ENCODE peak calls at places on chromosome 13, in five cellular contexts. One of them, this sample, is unnamed. For H3K9me3 and H3K4me1, the result is how much of the 10 kb centered on the place peaks cover.

GRCh38 chr13:44052843-44053607 is 173.3 kb downstream of the LACC1 start:
- DNase-seq in fibroblast of lung: peak
- DNase-seq in mesenchymal stem cell: peak
- DNase-seq in HepG2: no peak
- DNase-seq in mammary epithelial cell: no peak
- DNase-seq in this sample: no peak

GRCh38 chr13:76523740-76524382 is 362.3 kb downstream of the KCTD12 start:
- DNase-seq in fibroblast of lung: peak
- DNase-seq in mesenchymal stem cell: no peak
- DNase-seq in HepG2: no peak
- DNase-seq in mammary epithelial cell: no peak
- DNase-seq in this sample: no peak

GRCh38 chr13:41614671-41615519 is 157.5 kb downstream of the RGCC start:
- DNase-seq in fibroblast of lung: peak
- DNase-seq in mesenchymal stem cell: peak
- DNase-seq in HepG2: no peak
- DNase-seq in mammary epithelial cell: peak
- DNase-seq in this sample: peak

GRCh38 chr13:78958019-78958418 is 299.1 kb upstream of the OBI1 start:
- DNase-seq in fibroblast of lung: no peak
- DNase-seq in mesenchymal stem cell: no peak
- DNase-seq in HepG2: no peak
- DNase-seq in mammary epithelial cell: no peak
- DNase-seq in this sample: no peak

GRCh38 chr13:67736646-67737420 is 506.7 kb upstream of the PCDH9 start:
- DNase-seq in fibroblast of lung: peak
- DNase-seq in mesenchymal stem cell: peak
- DNase-seq in HepG2: peak
- DNase-seq in mammary epithelial cell: no peak
- DNase-seq in this sample: no peak

GRCh38 chr13:45162821-45163220 is 38.0 kb downstream of the KCTD4 start:
- DNase-seq in fibroblast of lung: peak
- DNase-seq in mesenchymal stem cell: peak
- DNase-seq in HepG2: no peak
- DNase-seq in mammary epithelial cell: peak
- DNase-seq in this sample: peak

GRCh38 chr13:42720116-42720857 is 61.1 kb upstream of the FAM216B start:
- DNase-seq in fibroblast of lung: peak
- DNase-seq in mesenchymal stem cell: peak
- DNase-seq in HepG2: peak
- DNase-seq in mammary epithelial cell: peak
- DNase-seq in this sample: peak

GRCh38 chr13:113562866-113563265 is 21.7 kb upstream of the TFDP1 start:
- DNase-seq in fibroblast of lung: no peak
- DNase-seq in mesenchymal stem cell: no peak
- DNase-seq in HepG2: no peak
- DNase-seq in mammary epithelial cell: no peak
- DNase-seq in this sample: no peak

GRCh38 chr13:112251930-112252585 is 124.1 kb upstream of the SPACA7 start:
- DNase-seq in fibroblast of lung: no peak
- DNase-seq in mesenchymal stem cell: no peak
- DNase-seq in HepG2: no peak
- DNase-seq in mammary epithelial cell: no peak
- DNase-seq in this sample: no peak

GRCh38 chr13:100674363-100674847 is at the start of gene TMTC4:
- DNase-seq in fibroblast of lung: no peak
- DNase-seq in mesenchymal stem cell: no peak
- DNase-seq in HepG2: peak
- DNase-seq in mammary epithelial cell: no peak
- DNase-seq in this sample: no peak

GRCh38 chr13:23598371-23598770 is 28.2 kb downstream of the TNFRSF19 start:
- DNase-seq in fibroblast of lung: peak
- DNase-seq in mesenchymal stem cell: no peak
- DNase-seq in HepG2: no peak
- DNase-seq in mammary epithelial cell: no peak
- DNase-seq in this sample: no peak
- H3K9me3 ChIP-seq in fibroblast of lung: under half
- H3K9me3 ChIP-seq in mesenchymal stem cell: under half
- H3K9me3 ChIP-seq in HepG2: under half
- H3K9me3 ChIP-seq in mammary epithelial cell: under half
- H3K9me3 ChIP-seq in this sample: under half

DNA sequence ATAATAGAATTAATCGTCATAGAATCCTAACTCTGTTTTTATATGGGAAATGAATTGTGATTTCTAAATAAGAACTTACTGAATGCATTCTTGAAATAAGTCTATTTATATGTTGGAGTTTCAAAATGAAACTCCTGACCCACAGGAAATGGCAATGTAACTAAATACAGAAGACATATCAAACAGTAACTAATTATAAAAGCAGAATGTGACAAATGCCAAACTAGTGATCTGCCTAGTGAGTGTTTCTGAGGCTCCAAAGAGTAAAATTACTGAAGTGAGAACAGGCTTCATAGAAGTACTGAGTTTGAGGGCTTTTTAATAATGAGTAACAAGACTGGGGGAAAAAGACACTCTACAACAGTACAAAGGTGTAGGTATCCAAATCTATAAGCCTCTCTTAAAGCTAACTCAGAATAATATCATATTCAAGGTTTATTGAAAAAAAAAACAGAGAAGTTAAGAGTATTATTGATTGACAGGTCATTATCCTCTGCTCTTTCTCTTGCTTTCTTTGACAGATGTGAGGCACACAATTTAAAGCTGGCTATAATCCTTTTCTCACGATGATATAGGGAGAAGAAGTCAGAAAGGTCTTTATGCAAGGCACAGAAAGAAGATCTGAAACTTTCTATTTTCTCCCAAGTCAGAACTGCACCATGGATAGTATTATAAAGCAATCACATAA is 17.4 kb upstream of the ATXN8OS start:
- DNase-seq in fibroblast of lung: no peak
- DNase-seq in mesenchymal stem cell: no peak
- DNase-seq in HepG2: no peak
- DNase-seq in mammary epithelial cell: no peak
- DNase-seq in this sample: no peak
- H2AFZ ChIP-seq in fibroblast of lung: no peak
- H2AFZ ChIP-seq in mesenchymal stem cell: no peak
- H2AFZ ChIP-seq in HepG2: no peak
- H2AFZ ChIP-seq in mammary epithelial cell: no peak
- H2AFZ ChIP-seq in this sample: no peak

GRCh38 chr13:110279684-110280083 is 27.3 kb downstream of the COL4A1 start:
- DNase-seq in fibroblast of lung: no peak
- DNase-seq in mesenchymal stem cell: no peak
- DNase-seq in HepG2: no peak
- DNase-seq in mammary epithelial cell: no peak
- DNase-seq in this sample: no peak

GRCh38 chr13:110278859-110279258 is 28.1 kb downstream of the COL4A1 start:
- DNase-seq in fibroblast of lung: no peak
- DNase-seq in mesenchymal stem cell: no peak
- DNase-seq in HepG2: no peak
- DNase-seq in mammary epithelial cell: no peak
- DNase-seq in this sample: no peak

GRCh38 chr13:110276553-110276950 is 30.4 kb downstream of the COL4A1 start:
- DNase-seq in fibroblast of lung: no peak
- DNase-seq in mesenchymal stem cell: no peak
- DNase-seq in HepG2: no peak
- DNase-seq in mammary epithelial cell: no peak
- DNase-seq in this sample: no peak

GRCh38 chr13:110275931-110276552 is 30.9 kb downstream of the COL4A1 start:
- DNase-seq in fibroblast of lung: no peak
- DNase-seq in mesenchymal stem cell: no peak
- DNase-seq in HepG2: no peak
- DNase-seq in mammary epithelial cell: no peak
- DNase-seq in this sample: no peak

DNA sequence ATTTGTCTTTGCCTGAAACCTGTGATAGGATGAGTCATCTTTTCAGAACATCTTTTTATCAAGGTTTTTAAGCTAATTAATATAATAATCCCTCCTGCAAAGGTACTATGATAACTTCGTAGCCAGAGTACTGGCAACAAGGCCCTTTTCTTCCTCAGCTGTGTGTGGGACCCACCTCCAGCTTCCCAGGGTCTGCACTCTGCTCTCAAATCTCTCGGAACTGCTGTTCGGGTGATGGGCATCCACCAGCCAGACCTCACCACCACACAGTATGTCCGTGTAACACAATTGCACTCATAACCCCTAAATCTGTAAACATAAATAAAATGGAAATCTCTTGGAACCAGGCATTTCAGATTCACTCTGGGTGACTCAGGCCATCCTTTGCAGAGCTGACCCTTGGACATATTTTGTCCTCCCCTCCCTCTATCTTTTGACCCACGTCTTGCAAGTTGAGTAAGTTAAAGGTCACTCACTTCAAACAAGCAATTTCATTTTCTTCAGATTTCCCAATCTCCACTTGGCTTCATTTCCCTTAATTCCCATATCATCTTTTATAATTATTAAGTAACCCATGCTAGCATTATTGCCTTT is 29.5 kb downstream of the COL4A1 start:
- DNase-seq in fibroblast of lung: no peak
- DNase-seq in mesenchymal stem cell: no peak
- DNase-seq in HepG2: no peak
- DNase-seq in mammary epithelial cell: no peak
- DNase-seq in this sample: no peak
- H3K4me1 ChIP-seq in fibroblast of lung: under half
- H3K4me1 ChIP-seq in mesenchymal stem cell: under half
- H3K4me1 ChIP-seq in HepG2: under half
- H3K4me1 ChIP-seq in mammary epithelial cell: under half
- H3K4me1 ChIP-seq in this sample: under half

GRCh38 chr13:82298110-82298509 is 1584.2 kb downstream of the SLITRK1 start:
- DNase-seq in fibroblast of lung: no peak
- DNase-seq in mesenchymal stem cell: no peak
- DNase-seq in HepG2: no peak
- DNase-seq in mammary epithelial cell: no peak
- DNase-seq in this sample: no peak

GRCh38 chr13:82294226-82294625 is 1588.0 kb downstream of the SLITRK1 start:
- DNase-seq in fibroblast of lung: no peak
- DNase-seq in mesenchymal stem cell: no peak
- DNase-seq in HepG2: no peak
- DNase-seq in mammary epithelial cell: no peak
- DNase-seq in this sample: no peak

GRCh38 chr13:82291852-82292251 is 1590.4 kb downstream of the SLITRK1 start:
- DNase-seq in fibroblast of lung: no peak
- DNase-seq in mesenchymal stem cell: no peak
- DNase-seq in HepG2: no peak
- DNase-seq in mammary epithelial cell: no peak
- DNase-seq in this sample: no peak

GRCh38 chr13:82292334-82292733 is 1589.9 kb downstream of the SLITRK1 start:
- DNase-seq in fibroblast of lung: no peak
- DNase-seq in mesenchymal stem cell: no peak
- DNase-seq in HepG2: no peak
- DNase-seq in mammary epithelial cell: no peak
- DNase-seq in this sample: no peak
- H3K9me3 ChIP-seq in fibroblast of lung: under half
- H3K9me3 ChIP-seq in mesenchymal stem cell: under half
- H3K9me3 ChIP-seq in HepG2: under half
- H3K9me3 ChIP-seq in mammary epithelial cell: under half
- H3K9me3 ChIP-seq in this sample: under half

DNA sequence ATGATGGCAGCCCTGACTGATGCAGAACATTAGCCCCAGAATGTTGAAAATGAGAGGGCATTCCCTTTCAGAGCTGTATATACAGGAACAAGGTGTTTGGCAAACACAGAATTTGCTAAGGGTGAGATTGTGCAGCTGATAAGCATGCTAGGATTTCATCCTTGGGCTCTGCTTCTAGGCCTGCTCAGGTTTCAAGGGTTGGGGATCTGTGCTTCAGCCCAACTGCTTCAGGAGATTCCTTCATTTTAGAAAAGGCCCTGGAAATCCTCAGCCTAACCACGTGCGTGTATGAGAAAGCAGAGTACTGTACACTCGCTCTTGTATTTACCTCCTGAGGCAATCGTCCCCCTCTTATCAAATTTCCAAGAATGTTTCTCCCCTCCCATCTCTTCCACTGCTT is 291.6 kb upstream of the ARGLU1 start:
- DNase-seq in fibroblast of lung: no peak
- DNase-seq in mesenchymal stem cell: no peak
- DNase-seq in HepG2: no peak
- DNase-seq in mammary epithelial cell: no peak
- DNase-seq in this sample: no peak
- H2AFZ ChIP-seq in fibroblast of lung: no peak
- H2AFZ ChIP-seq in mesenchymal stem cell: no peak
- H2AFZ ChIP-seq in HepG2: no peak
- H2AFZ ChIP-seq in mammary epithelial cell: no peak
- H2AFZ ChIP-seq in this sample: no peak

DNA sequence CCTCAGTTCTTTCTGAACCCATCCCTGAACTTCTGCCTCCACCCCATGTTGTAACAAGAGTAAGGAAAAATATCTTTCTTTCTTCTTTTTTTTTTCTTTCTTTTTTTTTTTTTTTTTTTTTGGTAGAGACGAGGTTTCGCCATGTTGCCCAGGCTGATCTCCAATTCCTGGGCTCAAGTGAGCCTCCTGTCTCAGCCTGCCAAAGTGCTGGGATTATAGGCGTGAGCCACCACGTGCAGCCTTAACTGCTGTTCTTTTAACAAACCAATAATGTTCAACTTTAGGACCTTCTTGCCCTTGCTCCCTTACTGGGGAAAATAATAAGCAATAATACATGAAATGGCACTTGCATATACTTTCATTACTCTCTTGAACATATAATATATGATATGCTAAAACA is 19.7 kb downstream of the GPR183 start:
- DNase-seq in fibroblast of lung: no peak
- DNase-seq in mesenchymal stem cell: no peak
- DNase-seq in HepG2: no peak
- DNase-seq in mammary epithelial cell: no peak
- DNase-seq in this sample: no peak
- H3K4me1 ChIP-seq in fibroblast of lung: under half
- H3K4me1 ChIP-seq in mesenchymal stem cell: under half
- H3K4me1 ChIP-seq in HepG2: under half
- H3K4me1 ChIP-seq in mammary epithelial cell: under half
- H3K4me1 ChIP-seq in this sample: under half

DNA sequence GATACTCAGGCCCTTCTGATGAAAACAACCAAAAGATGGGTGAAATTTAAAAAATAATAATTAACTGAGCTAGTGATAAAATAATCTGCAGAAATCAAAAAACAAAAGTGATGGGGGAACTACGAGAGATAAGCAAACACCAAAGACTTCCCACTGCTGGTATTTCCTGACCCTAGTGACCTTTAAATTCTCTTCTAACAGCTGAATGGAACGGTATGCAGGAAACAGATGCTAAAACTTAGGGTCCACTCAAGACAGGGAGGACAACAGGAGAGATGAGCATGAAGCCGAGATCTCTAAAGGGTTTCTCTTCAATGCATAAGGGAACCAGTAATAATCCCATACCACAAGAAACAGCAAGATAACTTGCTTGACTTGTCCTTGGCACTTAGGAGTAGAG is 50.8 kb downstream of the USP12 start:
- DNase-seq in fibroblast of lung: peak
- DNase-seq in mesenchymal stem cell: no peak
- DNase-seq in HepG2: no peak
- DNase-seq in mammary epithelial cell: no peak
- DNase-seq in this sample: peak
- H3K9me3 ChIP-seq in fibroblast of lung: under half
- H3K9me3 ChIP-seq in mesenchymal stem cell: under half
- H3K9me3 ChIP-seq in HepG2: under half
- H3K9me3 ChIP-seq in mammary epithelial cell: under half
- H3K9me3 ChIP-seq in this sample: under half